ENCODE peak calls at places on chromosomes 12 and 14, in four cellular contexts. P is AG04450, H is tibial artery, V is lower leg skin. Z is an unnamed sample.

GRCh38 chr12:52029686-52030085 is 21.6 kb upstream of the NR4A1 start:
- DNase-seq in V (no peak), P (no peak), H (no peak), Z (no peak)

GRCh38 chr12:132566551-132567131 is 43.7 kb downstream of the LRCOL1 start:
- DNase-seq in H (no peak), P (no peak), V (no peak), Z (no peak)

GRCh38 chr12:67633708-67634107 is 14.8 kb upstream of the DYRK2 start:
- DNase-seq in V (no peak), P (no peak), H (peak; percentile 69), Z (no peak)

GRCh38 chr12:58285551-58285950 is 344.2 kb downstream of the ATP23 start:
- DNase-seq in P (no peak), H (no peak), V (no peak), Z (no peak)

GRCh38 chr14:87230726-87231125 is 762.3 kb downstream of the GALC start:
- DNase-seq in H (no peak), V (no peak), P (no peak), Z (no peak)

GRCh38 chr14:32072701-32073100 is 4.4 kb upstream of the ARHGAP5 start:
- DNase-seq in V (no peak), P (no peak), H (no peak), Z (no peak)

GRCh38 chr14:24993631-24994030 is 56.3 kb downstream of the STXBP6 start:
- DNase-seq in P (no peak), V (no peak), H (no peak), Z (no peak)

GRCh38 chr14:72416892-72417291 is 477.0 kb downstream of the DPF3 start:
- DNase-seq in P (no peak), V (no peak), H (no peak), Z (no peak)

GRCh38 chr14:53953828-53954550 is 2.6 kb downstream of the BMP4 start:
- DNase-seq in P (no peak), V (peak; percentile 93), H (peak; percentile 64), Z (no peak)

GRCh38 chr12:73514672-73515071 is 1023.0 kb upstream of the ATXN7L3B start:
- DNase-seq in H (no peak), P (no peak), V (no peak), Z (no peak)

GRCh38 chr12:112191201-112191600 is 65.8 kb downstream of the TRAFD1 start:
- DNase-seq in H (no peak), P (no peak), V (no peak), Z (no peak)

GRCh38 chr12:66629138-66629880 is 49.6 kb downstream of the GRIP1 start:
- DNase-seq in P (no peak), V (no peak), H (no peak), Z (no peak)

GRCh38 chr12:76346798-76347420 is 1.3 kb downstream of the BBS10 start:
- DNase-seq in H (peak; percentile 29), P (no peak), V (no peak), Z (peak; percentile 60)

GRCh38 chr12:6977653-6978052 is 6.9 kb downstream of the EMG1 start:
- DNase-seq in P (no peak), V (no peak), H (no peak), Z (no peak)

GRCh38 chr12:574475-575128 is 88.6 kb downstream of the NINJ2 start:
- DNase-seq in H (no peak), V (peak; percentile 46), P (no peak), Z (no peak)

GRCh38 chr12:110790301-110790700 is 47.6 kb upstream of the PPP1CC start:
- DNase-seq in H (no peak), V (no peak), P (no peak), Z (no peak)

GRCh38 chr14:103138483-103139370 is 15.5 kb downstream of the TNFAIP2 start:
- DNase-seq in P (no peak), V (no peak), H (no peak), Z (no peak)

GRCh38 chr14:47715330-47715729 is 39.9 kb upstream of the MDGA2 start:
- DNase-seq in P (no peak), V (no peak), H (no peak), Z (no peak)

GRCh38 chr14:65403231-65403630 is 9.3 kb upstream of the FUT8 start:
- DNase-seq in H (no peak), P (no peak), V (no peak), Z (no peak)

GRCh38 chr14:78805586-78805985 is 635.4 kb downstream of the NRXN3 start:
- DNase-seq in V (no peak), P (no peak), H (no peak), Z (no peak)

GRCh38 chr12:50751921-50752721 is 11.8 kb upstream of the ATF1 start:
- DNase-seq in V (peak; percentile 18), H (no peak), P (no peak), Z (no peak)

GRCh38 chr12:31768046-31768445 is 39.2 kb upstream of the AMN1 start:
- DNase-seq in V (no peak), P (no peak), H (no peak), Z (no peak)

GRCh38 chr12:46743471-46743870 is 82.3 kb downstream of the SLC38A4 start:
- DNase-seq in V (no peak), P (no peak), H (no peak), Z (no peak)

GRCh38 chr12:3105690-3106479 is 28.7 kb downstream of the TSPAN9 start:
- DNase-seq in V (no peak), H (no peak), P (no peak), Z (no peak)

GRCh38 chr14:80974338-80975078 is 19.1 kb downstream of the TSHR start:
- DNase-seq in V (no peak), P (no peak), H (no peak), Z (no peak)

GRCh38 chr12:118536306-118536900 is 160.0 kb downstream of the SUDS3 start:
- DNase-seq in H (no peak), V (no peak), P (no peak), Z (no peak)

GRCh38 chr14:71089974-71090373 is 182.7 kb downstream of the PCNX1 start:
- DNase-seq in P (no peak), V (no peak), H (no peak), Z (no peak)

GRCh38 chr14:69877492-69877891 is 1.7 kb upstream of the SMOC1 start:
- DNase-seq in P (no peak), H (no peak), V (no peak), Z (no peak)

GRCh38 chr14:52792097-52792415 is 649 bp upstream of the GNPNAT1 start:
- DNase-seq in V (no peak), H (no peak), P (no peak), Z (no peak)

GRCh38 chr14:53042480-53042879 is 91.6 kb upstream of the FERMT2 start:
- DNase-seq in V (no peak), H (no peak), P (no peak), Z (no peak)

GRCh38 chr14:101507306-101508150 is 53.8 kb upstream of the DIO3 start:
- DNase-seq in H (peak; percentile 17), P (no peak), V (peak; percentile 87), Z (peak; percentile 26)

GRCh38 chr12:3973939-3974644 is 100.9 kb upstream of the PARP11 start:
- DNase-seq in V (peak; percentile 29), P (no peak), H (no peak), Z (no peak)

DNA sequence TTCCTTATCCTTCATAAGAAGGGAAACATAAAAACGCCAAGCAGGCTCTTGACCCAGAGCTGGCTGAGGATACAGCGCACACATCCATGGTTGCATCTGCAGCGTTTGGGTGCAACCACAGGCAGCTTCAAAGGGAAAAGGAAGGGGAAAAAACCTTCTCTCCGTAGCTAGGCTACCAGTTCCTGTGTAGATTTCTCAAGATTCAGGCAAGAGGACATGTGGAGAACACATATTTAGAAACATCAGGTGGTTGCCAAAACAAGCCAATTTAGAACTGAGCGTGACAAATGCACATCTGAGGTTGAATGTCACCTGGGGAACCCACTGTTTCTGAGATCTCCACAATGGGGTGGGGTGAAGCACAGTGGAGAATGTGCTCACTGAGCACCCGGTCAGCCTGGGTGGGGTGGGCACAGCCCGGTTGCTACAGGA is 78.3 kb upstream of the BDKRB2 start:
- DNase-seq in P (no peak), V (no peak), H (no peak), Z (no peak)
- H3K4me3 ChIP-seq in P (no peak overlapping the region), V (no peak overlapping the region), H (no peak overlapping the region), Z (no peak overlapping the region)

GRCh38 chr12:104306943-104307654 is 3.6 kb downstream of the EID3 start:
- DNase-seq in H (no peak), V (no peak), P (no peak), Z (no peak)
- H3K4me3 ChIP-seq in H (no peak overlapping the region), V (no peak overlapping the region), P (no peak overlapping the region), Z (no peak overlapping the region)

GRCh38 chr12:47818701-47819543 is 781 bp downstream of the HDAC7 start:
- DNase-seq in H (peak; percentile 63), V (peak; percentile 95), P (no peak), Z (peak; percentile 55)

GRCh38 chr12:47817272-47818006 is 2.3 kb downstream of the HDAC7 start:
- DNase-seq in P (no peak), V (peak; percentile 85), H (no peak), Z (no peak)

GRCh38 chr12:47819544-47819901 is 180 bp downstream of the HDAC7 start:
- DNase-seq in V (no peak), P (no peak), H (no peak), Z (no peak)

GRCh38 chr12:47818007-47818376 is 1.7 kb downstream of the HDAC7 start:
- DNase-seq in V (no peak), P (no peak), H (no peak), Z (no peak)

GRCh38 chr12:47818382-47818700 is 1.4 kb downstream of the HDAC7 start:
- DNase-seq in V (no peak), P (no peak), H (no peak), Z (no peak)
- H3K4me3 ChIP-seq in V (peak overlapping the region; percentile 67), P (peak overlapping the region; percentile 91), H (peak overlapping the region; percentile 62), Z (peak overlapping the region; percentile 94)

DNA sequence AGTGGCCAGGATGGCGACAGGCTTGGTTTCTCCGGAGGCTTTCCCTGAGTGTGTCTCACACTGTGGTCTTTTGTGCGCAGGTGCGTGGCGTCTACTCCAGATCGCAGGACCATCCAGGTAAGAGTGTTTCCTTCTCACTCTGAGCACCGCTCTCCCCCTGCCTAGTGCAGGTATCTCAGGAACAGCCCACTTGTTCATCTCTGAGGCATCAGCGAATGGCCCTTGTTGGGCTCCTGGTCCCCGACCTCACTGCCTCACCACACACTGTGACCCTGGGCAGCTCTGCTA is 781 bp downstream of the ADGRD1 start:
- DNase-seq in H (no peak), V (no peak), P (no peak), Z (no peak)
- H3K4me3 ChIP-seq in H (peak overlapping the region; percentile 54), V (peak overlapping the region; percentile 0), P (no peak overlapping the region), Z (no peak overlapping the region)

GRCh38 chr14:99260116-99260515 is 11.9 kb downstream of the BCL11B start:
- DNase-seq in V (no peak), P (no peak), H (no peak), Z (no peak)
- H3K4me3 ChIP-seq in V (no peak overlapping the region), P (no peak overlapping the region), H (no peak overlapping the region), Z (no peak overlapping the region)

GRCh38 chr14:77158175-77158908 is 16.8 kb upstream of the ZDHHC22 start:
- DNase-seq in V (no peak), P (peak; percentile 30), H (no peak), Z (peak; percentile 40)
- H3K4me3 ChIP-seq in V (no peak overlapping the region), P (no peak overlapping the region), H (no peak overlapping the region), Z (no peak overlapping the region)

GRCh38 chr12:27551172-27551840 is 27.3 kb downstream of the PPFIBP1 start:
- DNase-seq in H (peak; percentile 39), P (no peak), V (no peak), Z (no peak)

GRCh38 chr12:27549231-27549800 is 25.3 kb downstream of the PPFIBP1 start:
- DNase-seq in H (no peak), P (no peak), V (no peak), Z (peak; percentile 82)

GRCh38 chr12:27548301-27549199 is 24.5 kb downstream of the PPFIBP1 start:
- DNase-seq in H (no peak), V (no peak), P (no peak), Z (no peak)

GRCh38 chr12:27550653-27550975 is 26.6 kb downstream of the PPFIBP1 start:
- DNase-seq in H (no peak), P (no peak), V (no peak), Z (no peak)

GRCh38 chr12:27549801-27550652 is 26.0 kb downstream of the PPFIBP1 start:
- DNase-seq in H (peak; percentile 91), V (peak; percentile 96), P (peak; percentile 73), Z (peak; percentile 71)
- H3K4me3 ChIP-seq in H (no peak overlapping the region), V (no peak overlapping the region), P (peak overlapping the region; percentile 14), Z (peak overlapping the region; percentile 10)